ENCODE peak calls at places on chromosomes 1 and 21, in four cellular contexts. A, P, M and E are unnamed samples.

GRCh38 chr1:53324321-53324720 is 3.5 kb downstream of the LRP8 start:
- DNase-seq in A (no peak), P (no peak), M (no peak), E (no peak)

GRCh38 chr1:26783646-26784022 is 4.1 kb upstream of the PIGV start:
- DNase-seq in A (no peak), P (no peak), M (no peak), E (no peak)

GRCh38 chr1:39081266-39082139 is 55.4 kb downstream of the NDUFS5 start:
- DNase-seq in A (no peak), P (no peak), M (peak), E (no peak)

GRCh38 chr1:84271452-84272273 is 29.8 kb upstream of the SAMD13 start:
- DNase-seq in A (peak), P (peak), M (no peak), E (peak)

GRCh38 chr1:215682232-215682631 is 115.1 kb downstream of the KCTD3 start:
- DNase-seq in A (peak), P (no peak), M (no peak), E (no peak)

GRCh38 chr1:82838066-82838465 is 1037.3 kb downstream of the ADGRL2 start:
- DNase-seq in A (no peak), P (no peak), M (no peak), E (peak)

GRCh38 chr1:65688848-65689247 is 103.8 kb upstream of the PDE4B start:
- DNase-seq in A (no peak), P (no peak), M (no peak), E (no peak)

GRCh38 chr1:17586172-17586963 is 46.9 kb downstream of the ARHGEF10L start:
- DNase-seq in A (peak), P (no peak), M (no peak), E (no peak)

GRCh38 chr1:62652387-62652786 is 35.8 kb downstream of the DOCK7 start:
- DNase-seq in A (no peak), P (no peak), M (no peak), E (no peak)

GRCh38 chr1:199522936-199523335 is 504.6 kb upstream of the NR5A2 start:
- DNase-seq in A (peak), P (no peak), M (no peak), E (no peak)

GRCh38 chr1:63317814-63318156 is 4.6 kb upstream of the FOXD3 start:
- DNase-seq in A (no peak), P (no peak), M (no peak), E (no peak)

GRCh38 chr1:225596152-225596551 is 56.8 kb downstream of the ENAH start:
- DNase-seq in A (peak), P (no peak), M (no peak), E (no peak)

GRCh38 chr1:33234588-33234990 is 21.7 kb upstream of the ZNF362 start:
- DNase-seq in A (no peak), P (no peak), M (no peak), E (peak)

GRCh38 chr1:119327436-119328155 is 41.0 kb upstream of the HAO2 start:
- DNase-seq in A (no peak), P (no peak), M (no peak), E (peak)

GRCh38 chr21:43864806-43865470 is at the start of gene AGPAT3:
- DNase-seq in A (no peak), P (no peak), M (peak), E (no peak)

GRCh38 chr1:230708631-230709580 is 5.0 kb downstream of the AGT start:
- DNase-seq in A (no peak), P (no peak), M (peak), E (no peak)

GRCh38 chr1:206769331-206769731 is 1.2 kb upstream of the IL19 start:
- DNase-seq in A (no peak), P (peak), M (no peak), E (no peak)

GRCh38 chr1:162070094-162070748 is 730 bp downstream of the NOS1AP start:
- DNase-seq in A (no peak), P (no peak), M (peak), E (no peak)

GRCh38 chr1:51989582-51990477 is 670 bp downstream of the RAB3B start:
- DNase-seq in A (no peak), P (no peak), M (peak), E (no peak)

GRCh38 chr21:41071410-41071809 is 96.5 kb upstream of the BACE2 start:
- DNase-seq in A (no peak), P (no peak), M (no peak), E (no peak)

GRCh38 chr1:3391711-3392110 is 62.8 kb upstream of the ARHGEF16 start:
- DNase-seq in A (no peak), P (no peak), M (no peak), E (no peak)

GRCh38 chr1:58572691-58573090 is 4.4 kb downstream of the TACSTD2 start:
- DNase-seq in A (no peak), P (no peak), M (no peak), E (no peak)

GRCh38 chr1:6743189-6744101 is 41.8 kb upstream of the CAMTA1 start:
- DNase-seq in A (peak), P (peak), M (peak), E (peak)

GRCh38 chr1:167611983-167612382 is 18.0 kb upstream of the RCSD1 start:
- DNase-seq in A (no peak), P (no peak), M (no peak), E (no peak)

GRCh38 chr1:159091547-159092397 is 15.2 kb upstream of the AIM2 start:
- DNase-seq in A (peak), P (no peak), M (no peak), E (peak)

GRCh38 chr1:234572966-234573365 is 37.0 kb downstream of the IRF2BP2 start:
- DNase-seq in A (no peak), P (no peak), M (no peak), E (no peak)

GRCh38 chr1:193104906-193105820 is at the start of gene GLRX2:
- DNase-seq in A (peak), P (no peak), M (peak), E (peak)

GRCh38 chr1:70907563-70908310 is 139.9 kb downstream of the PTGER3 start:
- DNase-seq in A (no peak), P (no peak), M (no peak), E (no peak)

GRCh38 chr1:163046071-163046470 is 23.1 kb upstream of the RGS4 start:
- DNase-seq in A (peak), P (no peak), M (no peak), E (no peak)

GRCh38 chr1:42742617-42743301 is 2.7 kb upstream of the CLDN19 start:
- DNase-seq in A (no peak), P (no peak), M (no peak), E (no peak)

GRCh38 chr21:38175321-38175720 is 81.5 kb upstream of the KCNJ15 start:
- DNase-seq in A (no peak), P (no peak), M (no peak), E (peak)

GRCh38 chr1:24745711-24746582 is 700 bp downstream of the CLIC4 start:
- DNase-seq in A (peak), P (no peak), M (peak), E (peak)

GRCh38 chr1:97925161-97925560 is 4.3 kb upstream of the DPYD start:
- DNase-seq in A (no peak), P (no peak), M (no peak), E (no peak)

GRCh38 chr1:234111458-234112142 is 207.1 kb downstream of the SLC35F3 start:
- DNase-seq in A (peak), P (no peak), M (no peak), E (no peak)

GRCh38 chr1:236518343-236518742 is 5.4 kb upstream of the LGALS8 start:
- DNase-seq in A (no peak), P (no peak), M (no peak), E (no peak)

GRCh38 chr1:162133566-162133965 is 64.1 kb downstream of the NOS1AP start:
- DNase-seq in A (no peak), P (no peak), M (no peak), E (peak)

GRCh38 chr1:223742861-223743517 is 30.6 kb downstream of the CAPN2 start:
- DNase-seq in A (no peak), P (no peak), M (no peak), E (peak)

GRCh38 chr1:103459385-103459784 is 66.1 kb upstream of the RNPC3 start:
- DNase-seq in A (no peak), P (no peak), M (no peak), E (no peak)

GRCh38 chr1:8315573-8316475 is 2.1 kb upstream of the SLC45A1 start:
- DNase-seq in A (no peak), P (no peak), M (no peak), E (no peak)

GRCh38 chr21:45074048-45074817 is at the start of gene ADARB1:
- DNase-seq in A (peak), P (no peak), M (peak), E (peak)

GRCh38 chr21:45073301-45074047 is 906 bp upstream of the ADARB1 start:
- DNase-seq in A (peak), P (no peak), M (peak), E (peak)

GRCh38 chr21:45072166-45072962 is 2.0 kb upstream of the ADARB1 start:
- DNase-seq in A (no peak), P (no peak), M (no peak), E (no peak)

GRCh38 chr21:45071396-45072165 is 2.8 kb upstream of the ADARB1 start:
- DNase-seq in A (no peak), P (no peak), M (no peak), E (no peak)

DNA sequence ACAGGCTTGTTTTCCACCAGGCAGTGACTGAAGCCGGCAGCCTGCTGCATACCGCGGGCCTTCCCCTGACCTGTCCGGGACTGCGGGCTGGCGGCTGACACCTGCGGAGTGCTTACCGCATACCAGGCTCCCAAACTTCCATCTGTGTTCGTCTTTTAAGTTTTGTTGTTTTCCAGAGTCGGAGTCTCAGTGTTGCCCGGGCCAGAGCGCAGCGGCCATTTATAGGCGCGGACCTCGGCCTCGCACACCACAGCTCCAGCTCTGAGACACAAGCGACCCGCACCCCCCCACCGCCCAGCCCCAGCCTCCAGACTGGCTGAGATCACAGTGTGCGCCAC is 1.4 kb upstream of the ADARB1 start:
- DNase-seq in A (no peak), P (no peak), M (no peak), E (no peak)
- H3K4me2 ChIP-seq in A (no peak), P (no peak), M (no peak), E (no peak)

GRCh38 chr1:23657659-23658275 is 33.8 kb upstream of the RPL11 start:
- DNase-seq in A (peak), P (no peak), M (peak), E (peak)
- TF ChIP-seq FOS in A (no peak), P (no peak), M (no peak), E (no peak)

DNA sequence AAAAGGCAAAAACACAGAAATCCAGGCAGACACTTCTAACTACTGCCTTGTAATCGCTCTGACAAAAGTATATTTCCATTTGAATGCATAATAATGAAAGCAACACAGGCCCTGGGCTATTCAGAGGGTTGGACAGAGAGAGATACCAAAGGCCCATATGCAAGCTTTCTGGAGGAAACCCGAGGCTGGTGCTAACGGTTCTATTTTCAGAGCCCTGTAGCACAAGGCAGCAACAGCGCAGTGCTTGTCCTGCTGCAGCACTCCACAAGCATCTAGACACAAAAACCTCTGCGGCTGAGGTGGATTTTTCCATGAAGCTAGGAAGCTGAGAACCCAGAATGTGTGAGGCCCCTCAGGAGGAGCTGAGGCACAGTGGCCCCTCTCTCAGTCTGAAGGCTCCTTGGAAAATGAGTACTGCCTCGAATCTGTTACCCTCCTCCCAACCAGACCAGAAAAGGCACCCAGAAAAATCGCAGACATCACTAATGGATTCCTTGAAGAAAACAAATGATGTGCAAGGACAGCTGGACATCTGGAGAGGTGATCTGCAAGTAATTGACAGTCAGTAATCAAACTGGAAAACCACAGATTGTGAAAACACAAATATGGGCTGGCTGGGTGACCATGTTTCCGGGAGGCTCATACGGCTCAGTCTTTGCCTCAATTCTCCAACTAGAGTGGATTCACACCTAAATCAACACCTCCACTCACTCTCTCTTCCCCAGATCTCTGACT is 54.0 kb downstream of the COLGALT2 start:
- DNase-seq in A (peak), P (no peak), M (no peak), E (no peak)
- H3K4me2 ChIP-seq in A (no peak), P (no peak), M (peak), E (no peak)

DNA sequence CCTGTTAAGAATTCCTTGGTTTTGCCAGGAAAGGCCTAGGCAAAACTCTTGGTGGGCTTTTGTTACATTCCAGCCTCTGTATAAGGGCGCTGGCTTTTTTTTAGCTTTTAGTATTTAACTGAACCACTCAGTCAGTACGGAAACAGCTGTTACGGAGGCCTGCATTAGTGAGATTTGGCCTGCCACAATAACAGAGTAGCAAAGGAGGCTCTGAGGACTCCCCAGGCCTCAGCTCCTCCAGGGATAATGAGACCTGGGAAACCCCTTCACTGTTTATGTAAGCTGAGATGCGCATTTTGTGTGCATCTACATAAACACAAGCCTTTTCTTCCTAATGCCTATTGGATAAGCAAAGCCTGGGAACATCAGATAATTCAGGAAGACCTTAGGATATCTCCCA is 210.1 kb downstream of the APP start:
- DNase-seq in A (no peak), P (no peak), M (no peak), E (no peak)
- TF ChIP-seq FOS in A (no peak), P (no peak), M (no peak), E (no peak)

GRCh38 chr1:1426496-1426960 is 5.5 kb upstream of the ANKRD65 start:
- DNase-seq in A (no peak), P (no peak), M (no peak), E (no peak)
- H3K4me2 ChIP-seq in A (no peak), P (no peak), M (no peak), E (no peak)

GRCh38 chr1:11521605-11522399 is 42.8 kb downstream of the DISP3 start:
- DNase-seq in A (no peak), P (no peak), M (no peak), E (no peak)
- TF ChIP-seq FOS in A (no peak), P (no peak), M (no peak), E (no peak)

DNA sequence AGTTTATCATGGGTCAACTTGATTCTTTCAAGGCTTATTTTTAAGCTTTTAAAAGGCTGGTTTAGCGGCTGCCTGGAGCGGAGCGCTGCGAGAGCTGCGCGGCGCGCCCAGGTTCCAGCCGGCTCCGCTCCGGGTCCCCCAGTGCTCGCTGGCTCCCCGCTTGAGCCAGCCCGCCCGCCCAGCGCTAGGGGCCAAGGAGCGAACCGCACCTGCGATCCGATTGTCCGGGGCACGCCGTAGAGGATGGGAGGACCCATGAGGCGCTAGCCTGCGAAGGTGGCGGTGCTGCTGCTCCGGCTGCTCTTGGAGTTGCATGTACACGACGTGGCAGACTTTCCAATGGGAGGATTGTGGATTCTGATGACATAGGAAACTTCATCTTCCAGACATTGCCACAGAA is 9.9 kb upstream of the CFHR4 start:
- DNase-seq in A (peak), P (no peak), M (no peak), E (no peak)
- H3K4me2 ChIP-seq in A (peak), P (no peak), M (no peak), E (no peak)